ENCODE peak calls at places on chromosomes 6 and 20, in four cellular contexts. One of them, this sample, is unnamed.

GRCh38 chr6:43977404-43978111 is 149.7 kb downstream of the MRPL14 start:
- DNase-seq in CD8-positive, alpha-beta T cell: no peak
- DNase-seq in psoas muscle: no peak
- DNase-seq in foreskin fibroblast: no peak
- DNase-seq in this sample: peak

GRCh38 chr6:164897523-164898094 is 411.8 kb downstream of the C6orf118 start:
- DNase-seq in foreskin fibroblast: no peak
- DNase-seq in CD8-positive, alpha-beta T cell: no peak
- DNase-seq in psoas muscle: no peak
- DNase-seq in this sample: no peak

GRCh38 chr6:137353346-137353745 is 134.2 kb upstream of the IFNGR1 start:
- DNase-seq in foreskin fibroblast: no peak
- DNase-seq in psoas muscle: no peak
- DNase-seq in CD8-positive, alpha-beta T cell: no peak
- DNase-seq in this sample: no peak

GRCh38 chr6:11202513-11203305 is 29.8 kb downstream of the NEDD9 start:
- DNase-seq in CD8-positive, alpha-beta T cell: no peak
- DNase-seq in foreskin fibroblast: no peak
- DNase-seq in psoas muscle: no peak
- DNase-seq in this sample: no peak

GRCh38 chr6:145069966-145070365 is 665.4 kb downstream of the EPM2A start:
- DNase-seq in psoas muscle: no peak
- DNase-seq in CD8-positive, alpha-beta T cell: no peak
- DNase-seq in foreskin fibroblast: peak
- DNase-seq in this sample: no peak

GRCh38 chr20:50548396-50548795 is 38.2 kb downstream of the PTPN1 start:
- DNase-seq in CD8-positive, alpha-beta T cell: no peak
- DNase-seq in foreskin fibroblast: no peak
- DNase-seq in psoas muscle: no peak
- DNase-seq in this sample: no peak

GRCh38 chr20:20837574-20838021 is 125.2 kb upstream of the RALGAPA2 start:
- DNase-seq in psoas muscle: peak
- DNase-seq in foreskin fibroblast: peak
- DNase-seq in CD8-positive, alpha-beta T cell: no peak
- DNase-seq in this sample: no peak

GRCh38 chr6:13302291-13302690 is 26.0 kb downstream of the TBC1D7 start:
- DNase-seq in foreskin fibroblast: no peak
- DNase-seq in psoas muscle: no peak
- DNase-seq in CD8-positive, alpha-beta T cell: no peak
- DNase-seq in this sample: no peak

GRCh38 chr6:56416247-56416646 is 168.9 kb upstream of the COL21A1 start:
- DNase-seq in foreskin fibroblast: peak
- DNase-seq in CD8-positive, alpha-beta T cell: no peak
- DNase-seq in psoas muscle: no peak
- DNase-seq in this sample: no peak

GRCh38 chr6:93416575-93417420 is 2.6 kb downstream of the EPHA7 start:
- DNase-seq in psoas muscle: peak
- DNase-seq in CD8-positive, alpha-beta T cell: no peak
- DNase-seq in foreskin fibroblast: peak
- DNase-seq in this sample: no peak

GRCh38 chr20:49657118-49657901 is 56.4 kb downstream of the B4GALT5 start:
- DNase-seq in psoas muscle: peak
- DNase-seq in CD8-positive, alpha-beta T cell: no peak
- DNase-seq in foreskin fibroblast: peak
- DNase-seq in this sample: no peak

GRCh38 chr20:41592516-41593192 is 25.5 kb downstream of the CHD6 start:
- DNase-seq in psoas muscle: no peak
- DNase-seq in foreskin fibroblast: no peak
- DNase-seq in CD8-positive, alpha-beta T cell: no peak
- DNase-seq in this sample: no peak

GRCh38 chr20:9460518-9460917 is 53.9 kb upstream of the LAMP5 start:
- DNase-seq in CD8-positive, alpha-beta T cell: no peak
- DNase-seq in psoas muscle: no peak
- DNase-seq in foreskin fibroblast: peak
- DNase-seq in this sample: no peak

GRCh38 chr6:166987448-166987847 is 11.7 kb upstream of the CEP43 start:
- DNase-seq in psoas muscle: no peak
- DNase-seq in foreskin fibroblast: no peak
- DNase-seq in CD8-positive, alpha-beta T cell: no peak
- DNase-seq in this sample: no peak

GRCh38 chr6:10347561-10348327 is 67.1 kb downstream of the TFAP2A start:
- DNase-seq in foreskin fibroblast: peak
- DNase-seq in CD8-positive, alpha-beta T cell: no peak
- DNase-seq in psoas muscle: no peak
- DNase-seq in this sample: no peak

GRCh38 chr20:31500527-31500926 is 13.7 kb upstream of the HM13 start:
- DNase-seq in CD8-positive, alpha-beta T cell: no peak
- DNase-seq in psoas muscle: no peak
- DNase-seq in foreskin fibroblast: no peak
- DNase-seq in this sample: no peak

GRCh38 chr20:31508517-31509244 is 5.6 kb upstream of the HM13 start:
- DNase-seq in CD8-positive, alpha-beta T cell: no peak
- DNase-seq in foreskin fibroblast: no peak
- DNase-seq in psoas muscle: no peak
- DNase-seq in this sample: no peak

DNA sequence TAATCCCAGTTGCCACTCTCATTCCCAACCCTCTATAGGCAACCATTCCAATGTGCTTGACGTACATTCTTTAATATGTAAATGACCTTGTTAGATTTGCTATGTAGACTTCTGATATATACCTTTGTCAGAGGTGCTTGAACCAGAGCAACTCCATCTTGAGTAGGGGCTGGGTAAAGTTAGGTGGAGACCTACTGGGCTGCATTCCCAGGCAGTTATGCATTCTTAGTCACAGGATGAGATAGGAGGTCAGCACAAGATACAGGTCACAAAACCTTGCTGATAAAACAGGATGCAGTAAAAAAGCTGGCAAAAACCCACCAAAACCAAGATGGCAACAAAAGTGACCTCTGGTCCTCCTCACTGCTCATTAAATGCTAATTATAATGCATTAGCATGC is 8.3 kb upstream of the HM13 start:
- DNase-seq in CD8-positive, alpha-beta T cell: no peak
- DNase-seq in foreskin fibroblast: no peak
- DNase-seq in psoas muscle: no peak
- DNase-seq in this sample: no peak
- H3K4me3 ChIP-seq in CD8-positive, alpha-beta T cell: no peak
- H3K4me3 ChIP-seq in foreskin fibroblast: no peak
- H3K4me3 ChIP-seq in psoas muscle: no peak
- H3K4me3 ChIP-seq in this sample: no peak

GRCh38 chr20:58458342-58459057 is 56.7 kb downstream of the APCDD1L start:
- DNase-seq in foreskin fibroblast: no peak
- DNase-seq in CD8-positive, alpha-beta T cell: no peak
- DNase-seq in psoas muscle: no peak
- DNase-seq in this sample: no peak
- H3K4me3 ChIP-seq in foreskin fibroblast: no peak
- H3K4me3 ChIP-seq in CD8-positive, alpha-beta T cell: no peak
- H3K4me3 ChIP-seq in psoas muscle: no peak
- H3K4me3 ChIP-seq in this sample: no peak

GRCh38 chr6:80006541-80006940 is 2.1 kb downstream of the TTK start:
- DNase-seq in psoas muscle: no peak
- DNase-seq in CD8-positive, alpha-beta T cell: no peak
- DNase-seq in foreskin fibroblast: no peak
- DNase-seq in this sample: no peak
- H3K4me3 ChIP-seq in psoas muscle: no peak
- H3K4me3 ChIP-seq in CD8-positive, alpha-beta T cell: no peak
- H3K4me3 ChIP-seq in foreskin fibroblast: no peak
- H3K4me3 ChIP-seq in this sample: no peak

GRCh38 chr6:107539409-107539808 is 49.5 kb downstream of the SOBP start:
- DNase-seq in CD8-positive, alpha-beta T cell: no peak
- DNase-seq in psoas muscle: no peak
- DNase-seq in foreskin fibroblast: peak
- DNase-seq in this sample: no peak
- H3K4me3 ChIP-seq in CD8-positive, alpha-beta T cell: no peak
- H3K4me3 ChIP-seq in psoas muscle: peak
- H3K4me3 ChIP-seq in foreskin fibroblast: no peak
- H3K4me3 ChIP-seq in this sample: no peak

GRCh38 chr20:44745122-44745521 is 543 bp upstream of the KCNK15 start:
- DNase-seq in foreskin fibroblast: no peak
- DNase-seq in psoas muscle: no peak
- DNase-seq in CD8-positive, alpha-beta T cell: no peak
- DNase-seq in this sample: no peak
- H3K4me3 ChIP-seq in foreskin fibroblast: no peak
- H3K4me3 ChIP-seq in psoas muscle: no peak
- H3K4me3 ChIP-seq in CD8-positive, alpha-beta T cell: no peak
- H3K4me3 ChIP-seq in this sample: peak

GRCh38 chr20:4025679-4026078 is 10.3 kb upstream of the RNF24 start:
- DNase-seq in CD8-positive, alpha-beta T cell: no peak
- DNase-seq in foreskin fibroblast: peak
- DNase-seq in psoas muscle: no peak
- DNase-seq in this sample: no peak
- H3K4me3 ChIP-seq in CD8-positive, alpha-beta T cell: no peak
- H3K4me3 ChIP-seq in foreskin fibroblast: peak
- H3K4me3 ChIP-seq in psoas muscle: no peak
- H3K4me3 ChIP-seq in this sample: no peak

This sample was measured in coronary artery.